ENCODE peak calls at places on chromosomes 12 and 14, in seven cellular contexts. F is prostate gland, A is astrocyte of the spinal cord, K is Calu3, T is iPS DF 19.7, L is germinal center, E is esophagus squamous epithelium. V is an unnamed sample.

GRCh38 chr14:22422238-22422637 is 166.8 kb downstream of the DAD1 start:
- DNase-seq in T (no peak), A (no peak), E (no peak), K (no peak), F (no peak), L (peak; percentile 75), V (no peak)

GRCh38 chr12:82948462-82948861 is 261.8 kb downstream of the TMTC2 start:
- DNase-seq in F (no peak), K (no peak), T (no peak), E (no peak), L (no peak), A (no peak), V (no peak)

GRCh38 chr12:47808049-47808448 is 11.7 kb downstream of the HDAC7 start:
- DNase-seq in L (peak; percentile 65), F (no peak), K (no peak), E (no peak), A (peak; percentile 65), T (no peak), V (peak; percentile 35)

GRCh38 chr12:7319934-7320333 is 16.1 kb downstream of the ACSM4 start:
- DNase-seq in T (no peak), K (no peak), A (no peak), F (no peak), L (no peak), E (no peak), V (no peak)

GRCh38 chr14:80275208-80275850 is 64.0 kb upstream of the DIO2 start:
- DNase-seq in F (no peak), T (no peak), A (peak; percentile 5), L (no peak), K (no peak), E (no peak), V (no peak)

GRCh38 chr12:32270818-32271710 is 128.3 kb upstream of the FGD4 start:
- DNase-seq in E (no peak), T (no peak), L (no peak), A (peak; percentile 36), K (peak; percentile 10), F (no peak), V (no peak)

GRCh38 chr14:55389330-55389729 is 22.3 kb downstream of the ATG14 start:
- DNase-seq in F (no peak), K (no peak), T (no peak), L (no peak), E (no peak), A (peak; percentile 80), V (no peak)

GRCh38 chr12:96239711-96240234 is 45.6 kb downstream of the ELK3 start:
- DNase-seq in F (no peak), L (no peak), E (no peak), T (no peak), A (no peak), K (no peak), V (peak; percentile 66)

GRCh38 chr12:116672842-116673516 is 64.9 kb downstream of the SPRING1 start:
- DNase-seq in F (no peak), K (no peak), A (no peak), T (no peak), E (no peak), L (no peak), V (no peak)

GRCh38 chr12:110600254-110600653 is 13.7 kb upstream of the TCTN1 start:
- DNase-seq in F (no peak), L (peak; percentile 48), K (no peak), T (no peak), E (no peak), A (peak; percentile 73), V (peak; percentile 54)

GRCh38 chr12:124592050-124592449 is 24.6 kb upstream of the NCOR2 start:
- DNase-seq in E (no peak), L (no peak), T (no peak), K (no peak), F (no peak), A (peak; percentile 74), V (no peak)

GRCh38 chr14:68097727-68098126 is 278.1 kb downstream of the RAD51B start:
- DNase-seq in K (no peak), A (no peak), T (no peak), F (no peak), L (no peak), E (no peak), V (no peak)

GRCh38 chr12:95996034-95996658 is at the start of gene HAL:
- DNase-seq in A (no peak), L (no peak), F (no peak), T (no peak), E (no peak), K (peak; percentile 21), V (no peak)

GRCh38 chr12:106506691-106507090 is 76.1 kb upstream of the RFX4 start:
- DNase-seq in A (no peak), E (no peak), T (no peak), F (no peak), K (no peak), L (no peak), V (no peak)

GRCh38 chr12:5388581-5389535 is 43.0 kb upstream of the NTF3 start:
- DNase-seq in K (no peak), L (no peak), T (no peak), A (no peak), E (no peak), F (no peak), V (no peak)

GRCh38 chr14:59679872-59680271 is 103.3 kb upstream of the CCDC175 start:
- DNase-seq in A (peak; percentile 22), K (no peak), F (no peak), T (no peak), E (no peak), L (no peak), V (no peak)

GRCh38 chr12:47158792-47159191 is 79.0 kb upstream of the AMIGO2 start:
- DNase-seq in K (no peak), T (no peak), E (no peak), A (no peak), F (no peak), L (no peak), V (no peak)

GRCh38 chr12:86254399-86255107 is 1.6 kb downstream of the MGAT4C start:
- DNase-seq in L (no peak), E (no peak), T (no peak), A (peak; percentile 29), F (no peak), K (no peak), V (no peak)

GRCh38 chr12:1879633-1880032 is 38.8 kb downstream of the CACNA2D4 start:
- DNase-seq in F (no peak), E (no peak), L (no peak), T (no peak), K (no peak), A (no peak), V (no peak)

GRCh38 chr14:53386359-53386758 is 233.2 kb upstream of the DDHD1 start:
- DNase-seq in E (no peak), T (no peak), K (no peak), F (no peak), L (no peak), A (no peak), V (no peak)

GRCh38 chr14:71733210-71733883 is 198.9 kb upstream of the RGS6 start:
- DNase-seq in T (no peak), A (peak; percentile 62), F (no peak), K (no peak), E (no peak), L (no peak), V (no peak)

GRCh38 chr14:35122696-35123387 is 490 bp downstream of the PRORP start:
- DNase-seq in L (peak; percentile 6), A (peak; percentile 61), K (peak; percentile 8), E (no peak), F (peak; percentile 21), T (no peak), V (no peak)

GRCh38 chr14:35535794-35536112 is 1.8 kb downstream of the INSM2 start:
- DNase-seq in E (no peak), K (no peak), F (no peak), A (no peak), T (no peak), L (no peak), V (no peak)

GRCh38 chr12:16607895-16608294 is 1.9 kb upstream of the LMO3 start:
- DNase-seq in K (no peak), A (no peak), F (no peak), L (no peak), T (no peak), E (no peak), V (no peak)

GRCh38 chr12:111758120-111758561 is 8.6 kb upstream of the ALDH2 start:
- DNase-seq in L (no peak), K (no peak), T (no peak), E (no peak), F (peak; percentile 90), A (no peak), V (peak; percentile 88)

GRCh38 chr14:100107236-100107635 is 42.0 kb downstream of the EVL start:
- DNase-seq in T (no peak), F (no peak), A (no peak), L (no peak), K (no peak), E (no peak), V (no peak)

GRCh38 chr14:81450100-81450531 is 50.0 kb upstream of the STON2 start:
- DNase-seq in F (no peak), L (no peak), E (no peak), K (no peak), A (peak; percentile 17), T (no peak), V (no peak)

GRCh38 chr12:49763006-49763591 is 21.7 kb downstream of the TMBIM6 start:
- DNase-seq in L (peak; percentile 79), E (no peak), T (no peak), F (peak; percentile 55), A (peak; percentile 41), K (peak; percentile 54), V (peak; percentile 59)

GRCh38 chr12:95634622-95635621 is 83.6 kb upstream of the USP44 start:
- DNase-seq in A (peak; percentile 53), K (peak; percentile 78), L (no peak), T (no peak), E (no peak), F (no peak), V (no peak)

GRCh38 chr14:76715102-76715926 is 46.0 kb upstream of the VASH1 start:
- DNase-seq in A (no peak), T (no peak), F (no peak), K (no peak), E (no peak), L (no peak), V (no peak)

GRCh38 chr14:69154779-69155178 is 1.9 kb upstream of the DCAF5 start:
- DNase-seq in K (no peak), A (no peak), L (peak; percentile 4), F (no peak), E (no peak), T (no peak), V (peak; percentile 37)

GRCh38 chr14:55138091-55138490 is 9.0 kb downstream of the LGALS3 start:
- DNase-seq in K (peak; percentile 62), A (no peak), F (no peak), L (no peak), T (no peak), E (no peak), V (no peak)

GRCh38 chr14:95508377-95508776 is 8.1 kb downstream of the SYNE3 start:
- DNase-seq in T (no peak), A (no peak), K (no peak), L (no peak), E (no peak), F (no peak), V (no peak)

GRCh38 chr14:84254205-84254788 is 1275.6 kb upstream of the FLRT2 start:
- DNase-seq in A (no peak), E (no peak), L (no peak), K (no peak), T (no peak), F (peak; percentile 66), V (no peak)

GRCh38 chr12:85568395-85569103 is 267.7 kb downstream of the RASSF9 start:
- DNase-seq in T (no peak), E (no peak), F (no peak), K (peak; percentile 70), A (no peak), L (no peak), V (no peak)